ENCODE peak calls at places on chromosomes 13 and 19, in nine cellular contexts. H is stimulated activated CD8-positive, alpha-beta memory T cell treated with anti-CD3 and anti-CD28 coated beads, Interleukin-2, amount 100 ng/mL, for 48 hours; D is left ventricle myocardium inferior; R is stimulated activated effector memory CD8-positive, alpha-beta T cell treated with anti-CD3 and anti-CD28 coated beads, Interleukin-12 subunit alpha, Interleukin-12 subunit beta, amount 100 ng/mL, for 72 hours; S is left cardiac atrium; Q is activated T-cell treated with anti-CD3 and anti-CD28 coated beads, Interleukin-2, amount 50 U/mL, for 72 hours; T is cardiac fibroblast; N is stomach; P is HL-60. Y is an unnamed sample.

GRCh38 chr13:81446441-81446840 is 1105.5 kb upstream of the SPRY2 start:
- DNase-seq in D (no peak), R (no peak), N (no peak), P (no peak), T (no peak), S (no peak), Q (no peak), H (no peak), Y (no peak)

GRCh38 chr13:24672141-24673132 is 7.8 kb upstream of the ATP12A start:
- DNase-seq in D (no peak), N (no peak), H (no peak), R (no peak), P (no peak), T (peak), Q (no peak), S (no peak), Y (no peak)

GRCh38 chr13:55199132-55199531 is 1941.6 kb upstream of the PRR20A start:
- DNase-seq in S (no peak), P (no peak), H (no peak), T (no peak), Q (no peak), N (no peak), D (no peak), R (no peak), Y (no peak)

GRCh38 chr19:54506079-54506478 is 3.4 kb downstream of the LAIR2 start:
- DNase-seq in P (no peak), Q (no peak), N (no peak), D (no peak), T (no peak), H (no peak), S (no peak), R (no peak), Y (no peak)

GRCh38 chr13:88895261-88895941 is 1224.2 kb downstream of the SLITRK5 start:
- DNase-seq in D (no peak), S (no peak), T (no peak), P (no peak), N (no peak), Q (no peak), R (no peak), H (no peak), Y (no peak)

GRCh38 chr13:24905242-24905641 is 141.3 kb downstream of the RNF17 start:
- DNase-seq in N (no peak), T (peak), P (peak), R (no peak), H (no peak), Q (no peak), D (no peak), S (no peak), Y (no peak)

GRCh38 chr13:32225494-32225931 is 89.7 kb downstream of the ZAR1L start:
- DNase-seq in T (peak), S (no peak), Q (no peak), N (no peak), P (no peak), R (no peak), D (no peak), H (no peak), Y (no peak)

GRCh38 chr13:77544365-77544764 is 8.9 kb downstream of the SCEL start:
- DNase-seq in Q (no peak), D (peak), R (no peak), S (peak), T (peak), H (no peak), N (peak), P (no peak), Y (peak)

GRCh38 chr19:14871619-14872230 is 14.2 kb downstream of the OR7A17 start:
- DNase-seq in H (no peak), R (no peak), N (no peak), S (no peak), D (no peak), T (peak), Q (no peak), P (no peak), Y (no peak)

GRCh38 chr13:46149272-46150133 is 32.5 kb downstream of the LCP1 start:
- DNase-seq in P (no peak), R (no peak), T (peak), N (no peak), S (no peak), D (no peak), Q (peak), H (no peak), Y (no peak)

GRCh38 chr13:75038315-75038881 is 443.6 kb downstream of the TBC1D4 start:
- DNase-seq in D (no peak), Q (no peak), H (no peak), S (no peak), P (no peak), R (no peak), T (no peak), N (no peak), Y (no peak)

GRCh38 chr13:49791214-49791752 is 1.2 kb downstream of the KPNA3 start:
- DNase-seq in S (no peak), T (peak), N (no peak), R (no peak), P (peak), D (no peak), H (no peak), Q (peak), Y (no peak)

GRCh38 chr13:52921194-52921593 is 72.8 kb upstream of the PCDH8 start:
- DNase-seq in N (no peak), T (no peak), P (peak), D (no peak), Q (no peak), S (no peak), H (no peak), R (no peak), Y (no peak)

GRCh38 chr19:38684078-38684861 is 36.8 kb downstream of the ACTN4 start:
- DNase-seq in Q (peak), R (peak), D (peak), S (peak), P (peak), N (peak), T (peak), H (peak), Y (peak)

GRCh38 chr13:26872444-26873173 is 112.0 kb upstream of the GPR12 start:
- DNase-seq in Q (peak), S (peak), D (peak), R (peak), N (peak), T (peak), P (peak), H (peak), Y (peak)

GRCh38 chr13:97226788-97227627 is 4.9 kb downstream of the MBNL2 start:
- DNase-seq in N (peak), H (no peak), P (no peak), T (no peak), D (no peak), Q (peak), S (no peak), R (no peak), Y (no peak)

GRCh38 chr19:42546831-42547500 is 18.7 kb upstream of the CEACAM1 start:
- DNase-seq in H (no peak), Q (no peak), P (no peak), S (no peak), D (no peak), N (no peak), R (no peak), T (no peak), Y (peak)

GRCh38 chr13:47188802-47189201 is 291.9 kb upstream of the HTR2A start:
- DNase-seq in H (no peak), P (no peak), Q (no peak), R (no peak), S (no peak), D (no peak), T (peak), N (no peak), Y (no peak)

GRCh38 chr19:11577451-11578341 is at the start of gene ACP5:
- DNase-seq in H (no peak), S (no peak), N (no peak), D (no peak), Q (no peak), R (no peak), T (peak), P (no peak), Y (no peak)

GRCh38 chr19:45163751-45164150 is 3.0 kb upstream of the NKPD1 start:
- DNase-seq in H (no peak), Q (no peak), P (no peak), R (no peak), S (no peak), D (no peak), N (no peak), T (no peak), Y (peak)

GRCh38 chr13:113298001-113298945 is 1.2 kb downstream of the LAMP1 start:
- DNase-seq in H (no peak), R (no peak), Q (no peak), D (no peak), P (no peak), S (no peak), N (no peak), T (peak), Y (no peak)

GRCh38 chr19:3275068-3275582 is 50.7 kb downstream of the CELF5 start:
- DNase-seq in D (no peak), Q (peak), R (peak), N (no peak), H (no peak), S (no peak), T (no peak), P (no peak), Y (no peak)

GRCh38 chr19:31066385-31066784 is 282.9 kb downstream of the TSHZ3 start:
- DNase-seq in S (no peak), H (no peak), T (peak), R (no peak), D (no peak), Q (no peak), P (no peak), N (no peak), Y (no peak)

GRCh38 chr13:29539866-29540265 is 55.6 kb downstream of the SLC7A1 start:
- DNase-seq in R (no peak), Q (no peak), N (no peak), T (no peak), P (no peak), S (no peak), H (no peak), D (no peak), Y (no peak)

GRCh38 chr19:17089238-17089637 is 13.7 kb downstream of the MYO9B start:
- DNase-seq in H (no peak), P (no peak), S (no peak), N (no peak), R (no peak), D (no peak), T (peak), Q (no peak), Y (no peak)

GRCh38 chr13:101698400-101698799 is 245.9 kb downstream of the ITGBL1 start:
- DNase-seq in T (peak), P (no peak), S (no peak), Q (no peak), H (no peak), N (no peak), R (no peak), D (no peak), Y (no peak)

GRCh38 chr13:54945978-54946377 is 1917.4 kb downstream of the OLFM4 start:
- DNase-seq in H (no peak), D (no peak), Q (no peak), P (no peak), N (no peak), S (no peak), R (no peak), T (no peak), Y (no peak)

GRCh38 chr19:40147338-40147692 is 43.9 kb upstream of the MAP3K10 start:
- DNase-seq in N (no peak), R (no peak), H (no peak), Q (no peak), P (no peak), T (no peak), S (no peak), D (no peak), Y (no peak)

GRCh38 chr13:41054212-41054877 is 7.0 kb upstream of the WBP4 start:
- DNase-seq in R (no peak), P (no peak), N (no peak), D (no peak), T (peak), Q (peak), S (no peak), H (no peak), Y (no peak)

GRCh38 chr19:12095111-12095790 is 30.7 kb downstream of the ZNF844 start:
- DNase-seq in R (no peak), P (no peak), T (peak), S (no peak), N (no peak), H (no peak), Q (no peak), D (no peak), Y (no peak)

GRCh38 chr13:93786846-93787245 is 560.2 kb downstream of the GPC6 start:
- DNase-seq in S (no peak), T (no peak), P (no peak), Q (no peak), H (no peak), D (no peak), N (no peak), R (no peak), Y (no peak)

GRCh38 chr19:10977773-10978155 is 16.9 kb downstream of the SMARCA4 start:
- DNase-seq in H (no peak), N (no peak), P (no peak), T (no peak), S (no peak), Q (no peak), D (no peak), R (no peak), Y (no peak)

GRCh38 chr19:17807731-17808316 is 12.9 kb downstream of the B3GNT3 start:
- DNase-seq in R (no peak), H (no peak), D (no peak), N (no peak), Q (no peak), T (no peak), S (no peak), P (no peak), Y (no peak)

GRCh38 chr13:42280537-42280936 is 8.6 kb downstream of the AKAP11 start:
- DNase-seq in Q (no peak), R (no peak), P (no peak), S (no peak), N (no peak), D (no peak), T (no peak), H (no peak), Y (no peak)

GRCh38 chr13:29993716-29994488 is 143.5 kb upstream of the UBL3 start:
- DNase-seq in D (no peak), P (no peak), T (peak), S (no peak), N (no peak), Q (no peak), H (no peak), R (no peak), Y (no peak)

GRCh38 chr13:24670174-24670573 is 10.0 kb upstream of the ATP12A start:
- DNase-seq in Q (no peak), D (no peak), R (no peak), H (no peak), N (no peak), P (no peak), T (no peak), S (no peak), Y (no peak)

GRCh38 chr13:20407759-20408158 is 117.9 kb downstream of the CRYL1 start:
- DNase-seq in P (no peak), R (no peak), N (peak), D (no peak), Q (no peak), H (no peak), T (no peak), S (no peak), Y (no peak)

GRCh38 chr13:37481858-37482227 is 116.7 kb downstream of the POSTN start:
- DNase-seq in T (no peak), S (no peak), Q (no peak), R (no peak), P (no peak), D (no peak), N (no peak), H (no peak), Y (no peak)